ENCODE peak calls at places on chromosomes 12 and 14, in nine cellular contexts. C, E, Q, W, G, F, X, M and L are unnamed samples.

GRCh38 chr14:55965851-55966250 is 152.4 kb upstream of the PELI2 start:
- DNase-seq in Q (no peak), C (no peak), X (no peak), G (no peak), W (no peak), E (no peak), M (peak), F (no peak), L (peak)

GRCh38 chr12:46914336-46914735 is 88.5 kb upstream of the SLC38A4 start:
- DNase-seq in M (no peak), E (no peak), Q (no peak), G (no peak), F (no peak), C (no peak), X (no peak), W (no peak), L (no peak)

GRCh38 chr12:104480826-104481457 is 24.2 kb downstream of the CHST11 start:
- DNase-seq in X (no peak), Q (no peak), W (peak), E (no peak), F (no peak), M (peak), C (peak), G (peak), L (peak)

GRCh38 chr14:52961060-52961639 is 10.3 kb upstream of the FERMT2 start:
- DNase-seq in G (peak), M (peak), F (no peak), X (peak), C (peak), W (peak), E (peak), Q (peak), L (peak)

GRCh38 chr14:103087343-103087835 is 3.4 kb downstream of the LBHD2 start:
- DNase-seq in C (no peak), W (no peak), F (no peak), Q (no peak), E (peak), G (no peak), X (no peak), M (no peak), L (no peak)

GRCh38 chr12:107093547-107094448 is at the start of gene CRY1:
- DNase-seq in G (peak), W (peak), M (peak), F (peak), C (peak), X (peak), Q (peak), E (peak), L (peak)

GRCh38 chr14:69324341-69324931 is 64.5 kb downstream of the GALNT16 start:
- DNase-seq in Q (no peak), M (no peak), E (peak), W (no peak), C (no peak), G (no peak), F (no peak), X (no peak), L (no peak)

GRCh38 chr14:62308316-62308715 is 546.1 kb downstream of the SNAPC1 start:
- DNase-seq in E (no peak), C (no peak), F (no peak), G (no peak), X (no peak), W (no peak), Q (no peak), M (no peak), L (no peak)

GRCh38 chr12:30420561-30420960 is 275.1 kb downstream of the IPO8 start:
- DNase-seq in X (no peak), G (peak), Q (no peak), W (no peak), E (no peak), F (no peak), M (peak), C (peak), L (peak)

GRCh38 chr12:80107221-80107620 is 7.9 kb downstream of the OTOGL start:
- DNase-seq in X (no peak), G (peak), M (peak), W (no peak), C (no peak), Q (no peak), E (no peak), F (no peak), L (peak)

GRCh38 chr12:33514893-33515292 is 75.3 kb upstream of the SYT10 start:
- DNase-seq in C (no peak), W (no peak), G (peak), Q (no peak), X (no peak), E (peak), F (no peak), M (peak), L (no peak)
- TF ChIP-seq CTCF in C (no peak), W (peak), G (peak), Q (no peak), X (no peak), E (peak), F (no peak), M (no peak), L (no peak)

GRCh38 chr12:52215587-52216031 is 17.4 kb upstream of the KRT7 start:
- DNase-seq in C (peak), G (peak), W (peak), X (peak), F (no peak), Q (no peak), E (peak), M (peak), L (peak)

GRCh38 chr12:52217223-52217622 is 15.8 kb upstream of the KRT7 start:
- DNase-seq in F (peak), X (peak), C (no peak), G (peak), M (no peak), Q (peak), W (peak), E (peak), L (no peak)

GRCh38 chr12:52214421-52214802 is 18.6 kb upstream of the KRT7 start:
- DNase-seq in W (peak), C (no peak), Q (no peak), F (no peak), E (peak), G (no peak), M (no peak), X (no peak), L (no peak)

GRCh38 chr12:52216107-52216506 is 16.9 kb upstream of the KRT7 start:
- DNase-seq in W (no peak), G (peak), C (no peak), M (no peak), E (peak), X (no peak), F (no peak), Q (no peak), L (no peak)

DNA sequence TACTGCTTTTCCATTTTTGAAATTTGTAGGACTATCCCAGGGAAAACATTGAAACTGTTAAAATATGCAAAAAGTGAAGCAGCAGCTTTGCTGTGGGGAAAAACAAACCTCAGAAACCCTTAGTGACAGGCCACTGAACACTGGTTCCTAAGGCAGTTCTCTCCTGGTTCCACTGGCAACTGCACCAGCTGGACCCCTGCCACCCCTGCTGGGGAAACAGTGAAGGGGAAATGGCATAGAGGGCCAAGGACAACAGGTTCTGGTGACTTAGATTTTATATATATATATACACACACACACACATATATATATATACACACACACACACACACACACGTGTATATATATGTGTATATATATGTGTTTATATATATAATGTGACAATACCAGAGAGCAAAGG is 16.2 kb upstream of the KRT7 start:
- DNase-seq in Q (no peak), X (no peak), M (no peak), C (no peak), F (no peak), E (peak), G (no peak), W (peak), L (no peak)
- TF ChIP-seq CTCF in Q (no peak), X (no peak), M (no peak), C (no peak), F (no peak), E (no peak), G (no peak), W (no peak), L (no peak)

GRCh38 chr12:120457133-120457532 is 10.9 kb downstream of the GATC start:
- DNase-seq in C (no peak), E (peak), Q (no peak), F (no peak), X (no peak), M (peak), W (no peak), G (peak), L (no peak)
- TF ChIP-seq CTCF in C (peak), E (peak), Q (no peak), F (no peak), X (peak), M (peak), W (no peak), G (peak), L (peak)

GRCh38 chr12:97283297-97283696 is 179.3 kb upstream of the RMST start:
- DNase-seq in F (no peak), X (no peak), C (no peak), Q (no peak), E (peak), W (no peak), M (no peak), G (no peak), L (no peak)
- TF ChIP-seq CTCF in F (no peak), X (no peak), C (no peak), Q (no peak), E (peak), W (no peak), M (no peak), G (no peak), L (no peak)

GRCh38 chr14:23091294-23092225 is 3.4 kb downstream of the ACIN1 start:
- DNase-seq in F (no peak), M (no peak), G (no peak), X (no peak), E (no peak), Q (no peak), W (no peak), C (no peak), L (no peak)
- TF ChIP-seq CTCF in F (no peak), M (no peak), G (no peak), X (no peak), E (no peak), Q (no peak), W (no peak), C (no peak), L (no peak)

GRCh38 chr12:63846249-63846967 is 1.9 kb downstream of the SRGAP1 start:
- DNase-seq in G (no peak), C (no peak), W (no peak), E (peak), F (no peak), Q (no peak), X (no peak), M (no peak), L (no peak)
- TF ChIP-seq CTCF in G (no peak), C (peak), W (no peak), E (peak), F (no peak), Q (no peak), X (peak), M (peak), L (no peak)

GRCh38 chr12:85782711-85783110 is 53.5 kb downstream of the RASSF9 start:
- DNase-seq in X (no peak), C (no peak), F (no peak), Q (no peak), W (no peak), G (no peak), E (no peak), M (no peak), L (no peak)
- TF ChIP-seq CTCF in X (no peak), C (no peak), F (no peak), Q (no peak), W (no peak), G (no peak), E (no peak), M (no peak), L (no peak)

DNA sequence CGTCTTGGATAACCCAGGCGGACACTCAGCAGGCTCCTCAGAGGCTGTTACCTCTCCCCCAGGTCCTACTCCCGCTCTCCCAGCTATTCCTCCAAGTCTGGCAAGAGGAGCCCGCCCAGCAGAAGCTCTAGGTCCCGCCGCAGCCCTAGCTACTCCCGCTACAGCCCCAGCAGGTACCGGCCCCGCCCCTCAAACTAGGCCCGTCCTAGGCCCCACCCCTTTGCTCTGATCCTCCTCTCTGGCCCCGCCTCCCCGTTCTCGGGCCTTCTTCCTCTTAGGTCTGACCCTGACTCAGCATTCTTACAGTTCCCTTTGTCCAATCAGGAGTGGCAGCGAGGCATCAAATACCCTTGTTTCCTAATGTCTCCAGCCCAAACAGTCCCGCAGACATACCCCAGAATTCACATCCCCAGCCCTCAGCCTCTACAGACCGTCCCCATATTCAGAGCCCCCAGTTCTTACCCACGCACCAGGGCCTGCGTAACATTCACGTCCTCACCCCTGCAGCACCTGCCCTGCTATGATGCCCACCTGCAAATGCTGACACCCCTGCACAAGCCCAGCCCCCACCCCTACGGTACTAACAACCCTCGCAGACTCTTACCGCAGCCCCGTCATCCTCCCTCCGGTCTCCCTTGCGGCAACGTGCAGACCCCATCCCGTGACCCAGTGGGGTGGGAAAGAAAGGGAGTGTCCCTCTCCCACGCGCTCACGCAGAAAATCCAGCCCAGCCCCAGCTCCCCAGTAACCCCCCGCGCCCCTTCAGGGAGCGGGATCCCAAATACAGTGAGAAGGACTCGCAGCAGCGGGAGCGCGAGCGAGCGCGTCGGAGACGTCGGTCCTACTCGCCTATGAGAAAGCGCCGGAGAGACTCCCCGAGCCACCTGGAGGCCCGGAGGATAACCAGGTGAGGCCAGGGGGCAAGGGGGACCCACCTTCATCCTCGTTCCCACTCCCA is 25.0 kb upstream of the HSPB8 start:
- DNase-seq in G (no peak), E (peak), F (peak), M (peak), C (peak), X (no peak), W (peak), Q (peak), L (no peak)
- TF ChIP-seq CTCF in G (no peak), E (peak), F (no peak), M (no peak), C (no peak), X (no peak), W (no peak), Q (no peak), L (no peak)

DNA sequence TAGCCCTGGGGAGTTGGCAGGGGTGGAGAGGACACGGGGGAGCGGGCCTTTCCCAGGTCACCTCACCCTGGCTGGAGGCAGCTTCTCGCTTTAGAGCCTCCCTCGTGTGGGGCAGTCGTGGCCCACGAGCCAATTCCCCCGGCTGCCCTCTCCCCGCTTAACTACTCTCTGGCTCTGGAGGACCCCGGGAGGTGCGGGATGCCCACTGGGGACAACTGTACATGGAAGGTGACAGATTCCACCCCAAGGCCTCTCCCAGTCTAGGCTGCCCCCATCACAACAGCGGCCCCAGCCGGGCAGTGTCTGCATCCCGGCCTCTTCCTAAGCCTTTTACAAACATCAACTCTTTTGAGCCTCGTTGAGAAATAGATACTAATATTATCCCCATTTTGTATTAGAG is 78.1 kb downstream of the KIF26A start:
- DNase-seq in W (no peak), F (no peak), Q (no peak), C (no peak), X (no peak), M (no peak), E (no peak), G (no peak), L (no peak)
- TF ChIP-seq CTCF in W (no peak), F (no peak), Q (no peak), C (no peak), X (no peak), M (no peak), E (no peak), G (no peak), L (no peak)